ENCODE peak calls at places on chromosome 21, in four cellular contexts. One of them, this sample, is unnamed.

GRCh38 chr21:33265664-33266049 is 510 bp upstream of the IL10RB start:
- DNase-seq in IMR-90: peak
- DNase-seq in Peyer's patch: no peak
- DNase-seq in LHCN-M2: no peak
- DNase-seq in this sample: no peak

GRCh38 chr21:27275294-27275927 is 308.5 kb upstream of the ADAMTS5 start:
- DNase-seq in IMR-90: peak
- DNase-seq in Peyer's patch: no peak
- DNase-seq in LHCN-M2: peak
- DNase-seq in this sample: peak

GRCh38 chr21:24844672-24845071 is 762.6 kb downstream of the MRPL39 start:
- DNase-seq in IMR-90: peak
- DNase-seq in Peyer's patch: no peak
- DNase-seq in LHCN-M2: no peak
- DNase-seq in this sample: no peak

GRCh38 chr21:44483288-44484237 is 28.3 kb downstream of the LRRC3 start:
- DNase-seq in IMR-90: peak
- DNase-seq in Peyer's patch: no peak
- DNase-seq in LHCN-M2: no peak
- DNase-seq in this sample: no peak

GRCh38 chr21:30194701-30195299 is 21.1 kb downstream of the CLDN8 start:
- DNase-seq in IMR-90: no peak
- DNase-seq in Peyer's patch: no peak
- DNase-seq in LHCN-M2: no peak
- DNase-seq in this sample: peak

GRCh38 chr21:41878831-41879189 is 334 bp downstream of the PRDM15 start:
- DNase-seq in IMR-90: peak
- DNase-seq in Peyer's patch: peak
- DNase-seq in LHCN-M2: peak
- DNase-seq in this sample: peak

GRCh38 chr21:33587792-33588484 is 546 bp downstream of the DONSON start:
- DNase-seq in IMR-90: peak
- DNase-seq in Peyer's patch: peak
- DNase-seq in LHCN-M2: peak
- DNase-seq in this sample: peak

GRCh38 chr21:45294509-45295291 is 7.0 kb upstream of the POFUT2 start:
- DNase-seq in IMR-90: peak
- DNase-seq in Peyer's patch: peak
- DNase-seq in LHCN-M2: peak
- DNase-seq in this sample: peak

GRCh38 chr21:43361127-43361492 is 65.8 kb downstream of the SIK1 start:
- DNase-seq in IMR-90: peak
- DNase-seq in Peyer's patch: no peak
- DNase-seq in LHCN-M2: peak
- DNase-seq in this sample: no peak

GRCh38 chr21:35015435-35016024 is 33.6 kb downstream of the RUNX1 start:
- DNase-seq in IMR-90: no peak
- DNase-seq in Peyer's patch: no peak
- DNase-seq in LHCN-M2: no peak
- DNase-seq in this sample: no peak